ENCODE peak calls at places on chromosomes 3 and 15, in four cellular contexts. One of them, this sample, is unnamed.

GRCh38 chr3:64808056-64808455 is 120.3 kb upstream of the ADAMTS9 start:
- DNase-seq in IMR-90: no peak
- DNase-seq in GM12878: no peak
- DNase-seq in K562: no peak
- DNase-seq in this sample: no peak

GRCh38 chr15:57213783-57214366 is 162.4 kb upstream of the CGNL1 start:
- DNase-seq in GM12878: no peak
- DNase-seq in K562: peak; percentile 46
- DNase-seq in IMR-90: peak; percentile 67
- DNase-seq in this sample: peak; percentile 76

GRCh38 chr3:183254816-183255730 is 2.0 kb downstream of the B3GNT5 start:
- DNase-seq in IMR-90: peak; percentile 18
- DNase-seq in GM12878: no peak
- DNase-seq in K562: peak; percentile 91
- DNase-seq in this sample: peak; percentile 42

GRCh38 chr15:34336947-34337556 is 529 bp downstream of the SLC12A6 start:
- DNase-seq in IMR-90: no peak
- DNase-seq in GM12878: no peak
- DNase-seq in K562: no peak
- DNase-seq in this sample: no peak

GRCh38 chr15:42065478-42065877 is 28.9 kb downstream of the PLA2G4D start:
- DNase-seq in K562: no peak
- DNase-seq in IMR-90: no peak
- DNase-seq in GM12878: no peak
- DNase-seq in this sample: no peak

GRCh38 chr15:68325721-68326120 is 48.2 kb downstream of the FEM1B start:
- DNase-seq in GM12878: no peak
- DNase-seq in IMR-90: no peak
- DNase-seq in K562: no peak
- DNase-seq in this sample: no peak

GRCh38 chr15:85488997-85489396 is 108.6 kb downstream of the AKAP13 start:
- DNase-seq in GM12878: no peak
- DNase-seq in IMR-90: no peak
- DNase-seq in K562: no peak
- DNase-seq in this sample: no peak

GRCh38 chr3:153355559-153355958 is 193.5 kb downstream of the RAP2B start:
- DNase-seq in IMR-90: no peak
- DNase-seq in K562: no peak
- DNase-seq in GM12878: no peak
- DNase-seq in this sample: no peak

GRCh38 chr3:72395654-72396415 is 452.4 kb downstream of the SHQ1 start:
- DNase-seq in K562: no peak
- DNase-seq in GM12878: no peak
- DNase-seq in IMR-90: peak; percentile 45
- DNase-seq in this sample: no peak

GRCh38 chr3:145798005-145798404 is 363.0 kb downstream of the PLOD2 start:
- DNase-seq in IMR-90: no peak
- DNase-seq in K562: no peak
- DNase-seq in GM12878: no peak
- DNase-seq in this sample: no peak

GRCh38 chr3:145798691-145799550 is 362.1 kb downstream of the PLOD2 start:
- DNase-seq in K562: no peak
- DNase-seq in IMR-90: no peak
- DNase-seq in GM12878: no peak
- DNase-seq in this sample: no peak

DNA sequence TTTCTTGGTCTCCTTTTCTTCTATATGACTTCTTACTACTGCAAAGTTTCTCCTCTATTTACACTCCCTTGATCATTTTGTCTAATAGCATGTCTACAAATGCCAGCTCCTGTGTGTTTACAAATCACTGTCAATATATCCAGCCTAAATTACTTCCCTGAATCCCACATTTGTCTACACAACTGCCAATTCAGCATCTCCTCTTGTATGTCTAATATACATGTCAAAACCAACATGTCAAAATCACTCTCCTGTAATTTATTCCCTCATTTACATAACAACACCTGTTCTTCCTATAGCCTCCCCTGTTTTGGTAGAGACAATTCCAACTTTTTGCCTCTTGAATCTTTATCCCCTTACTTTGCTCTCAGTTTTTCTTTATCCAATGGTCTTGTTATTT is 359.3 kb downstream of the PLOD2 start:
- DNase-seq in IMR-90: no peak
- DNase-seq in K562: no peak
- DNase-seq in GM12878: no peak
- DNase-seq in this sample: no peak
- H3K27ac ChIP-seq in IMR-90: no peak overlapping the region
- H3K27ac ChIP-seq in K562: no peak overlapping the region
- H3K27ac ChIP-seq in GM12878: no peak overlapping the region
- H3K27ac ChIP-seq in this sample: no peak overlapping the region

GRCh38 chr3:9175421-9175820 is 74.0 kb downstream of the SRGAP3 start:
- DNase-seq in IMR-90: no peak
- DNase-seq in GM12878: no peak
- DNase-seq in K562: no peak
- DNase-seq in this sample: no peak
- TF ChIP-seq FOS in IMR-90: no peak
- TF ChIP-seq FOS in GM12878: no peak
- TF ChIP-seq FOS in K562: no peak
- TF ChIP-seq FOS in this sample: no peak

GRCh38 chr3:18344306-18345014 is 80.7 kb downstream of the SATB1 start:
- DNase-seq in IMR-90: no peak
- DNase-seq in K562: no peak
- DNase-seq in GM12878: no peak
- DNase-seq in this sample: no peak

GRCh38 chr3:18335202-18335601 is 89.9 kb downstream of the SATB1 start:
- DNase-seq in K562: no peak
- DNase-seq in IMR-90: no peak
- DNase-seq in GM12878: no peak
- DNase-seq in this sample: no peak

GRCh38 chr3:18343809-18344208 is 81.3 kb downstream of the SATB1 start:
- DNase-seq in K562: no peak
- DNase-seq in IMR-90: no peak
- DNase-seq in GM12878: no peak
- DNase-seq in this sample: no peak

GRCh38 chr3:18338827-18339226 is 86.3 kb downstream of the SATB1 start:
- DNase-seq in K562: no peak
- DNase-seq in GM12878: no peak
- DNase-seq in IMR-90: no peak
- DNase-seq in this sample: no peak
- H3K27ac ChIP-seq in K562: no peak overlapping the region
- H3K27ac ChIP-seq in GM12878: no peak overlapping the region
- H3K27ac ChIP-seq in IMR-90: no peak overlapping the region
- H3K27ac ChIP-seq in this sample: no peak overlapping the region

GRCh38 chr15:31352911-31353811 is 26.5 kb downstream of the KLF13 start:
- DNase-seq in K562: no peak
- DNase-seq in GM12878: peak; percentile 83
- DNase-seq in IMR-90: peak; percentile 82
- DNase-seq in this sample: peak; percentile 90
- TF ChIP-seq FOS in K562: no peak
- TF ChIP-seq FOS in GM12878: no peak
- TF ChIP-seq FOS in IMR-90: no peak
- TF ChIP-seq FOS in this sample: no peak

GRCh38 chr3:49170744-49171118 is 667 bp upstream of the KLHDC8B start:
- DNase-seq in K562: no peak
- DNase-seq in GM12878: no peak
- DNase-seq in IMR-90: no peak
- DNase-seq in this sample: no peak
- H3K27ac ChIP-seq in K562: peak overlapping the region; percentile 87
- H3K27ac ChIP-seq in GM12878: no peak overlapping the region
- H3K27ac ChIP-seq in IMR-90: peak overlapping the region; percentile 49
- H3K27ac ChIP-seq in this sample: no peak overlapping the region

DNA sequence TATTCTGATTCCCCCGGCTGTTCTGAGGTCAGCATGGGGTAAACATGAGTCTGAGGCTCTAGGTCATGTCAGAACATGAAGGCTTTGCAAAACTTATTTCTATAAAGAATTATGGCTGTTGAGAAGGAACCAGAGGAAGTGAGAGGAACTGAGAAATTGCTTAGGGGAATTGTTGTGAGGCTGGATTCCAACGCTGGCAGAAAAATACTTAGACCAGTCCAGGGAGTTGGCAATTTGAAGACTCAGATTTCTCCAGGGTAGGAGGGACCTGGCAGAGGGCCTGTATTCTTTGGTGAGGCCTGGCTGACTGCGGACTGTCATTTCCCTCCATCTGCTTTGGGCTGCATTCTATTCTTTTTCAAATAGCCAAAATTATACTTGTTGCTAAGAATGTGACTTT is 155.5 kb downstream of the PLD1 start:
- DNase-seq in GM12878: no peak
- DNase-seq in K562: no peak
- DNase-seq in IMR-90: peak; percentile 31
- DNase-seq in this sample: peak; percentile 78
- TF ChIP-seq FOS in GM12878: no peak
- TF ChIP-seq FOS in K562: no peak
- TF ChIP-seq FOS in IMR-90: no peak
- TF ChIP-seq FOS in this sample: no peak

DNA sequence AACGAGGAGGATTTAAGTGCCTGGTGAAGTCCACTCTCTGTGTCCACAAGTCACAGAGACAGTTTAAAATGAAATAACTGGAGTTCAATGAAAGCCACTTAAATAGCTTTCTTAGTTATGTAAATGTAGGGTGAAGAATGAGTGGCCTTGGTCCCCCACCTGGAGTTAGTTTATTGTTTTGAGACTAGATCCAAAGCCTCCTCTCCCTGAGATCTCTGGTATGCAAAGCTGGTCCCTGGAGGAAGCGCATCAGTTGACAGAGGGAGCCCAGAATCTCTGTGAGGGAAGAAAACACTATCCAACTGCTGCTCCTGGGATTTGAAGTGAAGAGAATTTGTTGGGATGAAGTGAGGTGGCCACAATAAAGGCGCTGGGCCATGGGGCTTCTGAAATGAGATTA is 40.5 kb downstream of the EXOG start:
- DNase-seq in IMR-90: no peak
- DNase-seq in K562: no peak
- DNase-seq in GM12878: no peak
- DNase-seq in this sample: no peak
- H3K27ac ChIP-seq in IMR-90: no peak overlapping the region
- H3K27ac ChIP-seq in K562: no peak overlapping the region
- H3K27ac ChIP-seq in GM12878: no peak overlapping the region
- H3K27ac ChIP-seq in this sample: no peak overlapping the region

GRCh38 chr3:30689202-30689641 is 82.8 kb downstream of the TGFBR2 start:
- DNase-seq in GM12878: no peak
- DNase-seq in IMR-90: peak; percentile 40
- DNase-seq in K562: no peak
- DNase-seq in this sample: peak; percentile 91
- TF ChIP-seq FOS in GM12878: no peak
- TF ChIP-seq FOS in IMR-90: peak; percentile 20
- TF ChIP-seq FOS in K562: no peak
- TF ChIP-seq FOS in this sample: peak; percentile 70

GRCh38 chr3:5001805-5002173 is 22.6 kb downstream of the BHLHE40 start:
- DNase-seq in IMR-90: no peak
- DNase-seq in GM12878: no peak
- DNase-seq in K562: no peak
- DNase-seq in this sample: no peak
- H3K27ac ChIP-seq in IMR-90: no peak overlapping the region
- H3K27ac ChIP-seq in GM12878: no peak overlapping the region
- H3K27ac ChIP-seq in K562: no peak overlapping the region
- H3K27ac ChIP-seq in this sample: no peak overlapping the region

DNA sequence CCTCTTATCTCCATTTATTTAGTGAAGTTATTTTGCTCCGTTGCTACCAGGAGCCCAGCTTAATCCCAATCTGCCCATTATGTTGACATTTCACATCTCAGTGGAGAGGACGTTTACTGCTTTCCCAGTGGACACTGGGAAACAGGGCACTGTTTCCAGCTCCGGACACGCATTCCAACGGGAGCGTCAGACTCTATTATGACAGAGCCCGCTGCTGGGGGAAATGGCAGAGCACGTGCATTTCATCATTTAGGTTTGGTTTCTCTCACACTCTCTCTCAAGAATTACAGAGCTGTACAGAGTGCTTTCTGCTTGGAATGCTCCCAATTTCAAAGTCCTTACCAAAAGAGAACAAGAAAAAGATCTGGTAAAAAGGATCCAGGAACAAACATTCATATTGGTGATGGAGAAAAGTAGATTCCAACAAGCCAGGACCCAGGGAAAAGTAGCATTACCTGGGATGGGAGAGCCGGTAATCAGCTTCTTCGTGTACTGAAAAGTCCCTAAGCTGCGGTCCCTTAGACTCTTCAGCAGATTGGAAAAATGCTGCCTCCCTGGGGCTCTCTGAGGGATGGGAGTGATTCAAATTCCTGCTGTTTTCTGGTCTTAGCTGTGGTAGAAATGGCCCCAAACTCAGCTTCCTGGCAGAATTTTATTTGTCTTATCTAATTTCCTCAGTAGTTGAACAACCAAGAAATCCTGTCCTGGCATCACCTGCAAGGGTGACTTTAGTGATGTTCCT is 136.0 kb upstream of the THBS1 start:
- DNase-seq in K562: no peak
- DNase-seq in GM12878: no peak
- DNase-seq in IMR-90: no peak
- DNase-seq in this sample: no peak
- TF ChIP-seq FOS in K562: no peak
- TF ChIP-seq FOS in GM12878: no peak
- TF ChIP-seq FOS in IMR-90: no peak
- TF ChIP-seq FOS in this sample: no peak